ENCODE peak calls at places on chromosome 18, in seven cellular contexts. One of them, this sample, is unnamed.

GRCh38 chr18:51350081-51350480 is 152.6 kb upstream of the MEX3C start:
- DNase-seq in fibroblast of mammary gland: no peak
- DNase-seq in mucosa of descending colon: no peak
- DNase-seq in chondrocyte: no peak
- DNase-seq in brain microvascular endothelial cell: no peak
- DNase-seq in SK-N-SH: no peak
- DNase-seq in colonic mucosa: no peak
- DNase-seq in this sample: no peak

GRCh38 chr18:3585656-3586509 is 135.9 kb downstream of the TGIF1 start:
- DNase-seq in fibroblast of mammary gland: peak; percentile 89
- DNase-seq in mucosa of descending colon: peak; percentile 95
- DNase-seq in chondrocyte: no peak
- DNase-seq in brain microvascular endothelial cell: peak; percentile 77
- DNase-seq in SK-N-SH: peak; percentile 73
- DNase-seq in colonic mucosa: peak; percentile 92
- DNase-seq in this sample: peak; percentile 88

GRCh38 chr18:59379772-59380530 is 20.9 kb upstream of the LMAN1 start:
- DNase-seq in fibroblast of mammary gland: peak; percentile 81
- DNase-seq in mucosa of descending colon: no peak
- DNase-seq in chondrocyte: no peak
- DNase-seq in brain microvascular endothelial cell: no peak
- DNase-seq in SK-N-SH: no peak
- DNase-seq in colonic mucosa: no peak
- DNase-seq in this sample: no peak

GRCh38 chr18:37698508-37699035 is 133.0 kb upstream of the CELF4 start:
- DNase-seq in fibroblast of mammary gland: no peak
- DNase-seq in mucosa of descending colon: no peak
- DNase-seq in chondrocyte: no peak
- DNase-seq in brain microvascular endothelial cell: no peak
- DNase-seq in SK-N-SH: no peak
- DNase-seq in colonic mucosa: no peak
- DNase-seq in this sample: no peak

GRCh38 chr18:70331456-70332097 is 42.7 kb downstream of the SOCS6 start:
- DNase-seq in fibroblast of mammary gland: no peak
- DNase-seq in mucosa of descending colon: no peak
- DNase-seq in chondrocyte: no peak
- DNase-seq in brain microvascular endothelial cell: no peak
- DNase-seq in SK-N-SH: no peak
- DNase-seq in colonic mucosa: no peak
- DNase-seq in this sample: no peak

GRCh38 chr18:78622251-78622953 is 357.2 kb upstream of the SALL3 start:
- DNase-seq in fibroblast of mammary gland: no peak
- DNase-seq in mucosa of descending colon: no peak
- DNase-seq in chondrocyte: peak; percentile 42
- DNase-seq in brain microvascular endothelial cell: no peak
- DNase-seq in SK-N-SH: no peak
- DNase-seq in colonic mucosa: no peak
- DNase-seq in this sample: no peak

GRCh38 chr18:6747646-6748045 is 18.1 kb downstream of the ARHGAP28 start:
- DNase-seq in fibroblast of mammary gland: peak; percentile 99
- DNase-seq in mucosa of descending colon: no peak
- DNase-seq in chondrocyte: no peak
- DNase-seq in brain microvascular endothelial cell: peak; percentile 97
- DNase-seq in SK-N-SH: no peak
- DNase-seq in colonic mucosa: no peak
- DNase-seq in this sample: no peak

GRCh38 chr18:77422974-77423373 is 173.3 kb downstream of the GALR1 start:
- DNase-seq in fibroblast of mammary gland: peak; percentile 2
- DNase-seq in mucosa of descending colon: no peak
- DNase-seq in chondrocyte: no peak
- DNase-seq in brain microvascular endothelial cell: no peak
- DNase-seq in SK-N-SH: no peak
- DNase-seq in colonic mucosa: no peak
- DNase-seq in this sample: no peak

GRCh38 chr18:906416-907170 is 1.9 kb downstream of the ADCYAP1 start:
- DNase-seq in fibroblast of mammary gland: no peak
- DNase-seq in mucosa of descending colon: no peak
- DNase-seq in chondrocyte: no peak
- DNase-seq in brain microvascular endothelial cell: no peak
- DNase-seq in SK-N-SH: peak; percentile 23
- DNase-seq in colonic mucosa: no peak
- DNase-seq in this sample: peak; percentile 77

GRCh38 chr18:2480536-2480935 is 90.8 kb downstream of the METTL4 start:
- DNase-seq in fibroblast of mammary gland: no peak
- DNase-seq in mucosa of descending colon: no peak
- DNase-seq in chondrocyte: no peak
- DNase-seq in brain microvascular endothelial cell: no peak
- DNase-seq in SK-N-SH: no peak
- DNase-seq in colonic mucosa: no peak
- DNase-seq in this sample: no peak

GRCh38 chr18:36580874-36581750 is 247.7 kb downstream of the TPGS2 start:
- DNase-seq in fibroblast of mammary gland: peak; percentile 81
- DNase-seq in mucosa of descending colon: no peak
- DNase-seq in chondrocyte: no peak
- DNase-seq in brain microvascular endothelial cell: peak; percentile 43
- DNase-seq in SK-N-SH: peak; percentile 45
- DNase-seq in colonic mucosa: no peak
- DNase-seq in this sample: no peak

GRCh38 chr18:54228364-54228763 is 3.9 kb upstream of the MBD2 start:
- DNase-seq in fibroblast of mammary gland: no peak
- DNase-seq in mucosa of descending colon: no peak
- DNase-seq in chondrocyte: no peak
- DNase-seq in brain microvascular endothelial cell: no peak
- DNase-seq in SK-N-SH: no peak
- DNase-seq in colonic mucosa: no peak
- DNase-seq in this sample: no peak

GRCh38 chr18:54222922-54223567 is 1.4 kb downstream of the MBD2 start:
- DNase-seq in fibroblast of mammary gland: no peak
- DNase-seq in mucosa of descending colon: peak; percentile 30
- DNase-seq in chondrocyte: no peak
- DNase-seq in brain microvascular endothelial cell: no peak
- DNase-seq in SK-N-SH: no peak
- DNase-seq in colonic mucosa: peak; percentile 23
- DNase-seq in this sample: no peak

GRCh38 chr18:54220406-54220805 is 4.1 kb downstream of the MBD2 start:
- DNase-seq in fibroblast of mammary gland: no peak
- DNase-seq in mucosa of descending colon: no peak
- DNase-seq in chondrocyte: no peak
- DNase-seq in brain microvascular endothelial cell: no peak
- DNase-seq in SK-N-SH: no peak
- DNase-seq in colonic mucosa: no peak
- DNase-seq in this sample: no peak

GRCh38 chr18:54223568-54224241 is 764 bp downstream of the MBD2 start:
- DNase-seq in fibroblast of mammary gland: peak; percentile 97
- DNase-seq in mucosa of descending colon: peak; percentile 95
- DNase-seq in chondrocyte: no peak
- DNase-seq in brain microvascular endothelial cell: peak; percentile 90
- DNase-seq in SK-N-SH: peak; percentile 40
- DNase-seq in colonic mucosa: peak; percentile 87
- DNase-seq in this sample: peak; percentile 41

GRCh38 chr18:54224379-54225014 is at the start of gene MBD2:
- DNase-seq in fibroblast of mammary gland: peak; percentile 92
- DNase-seq in mucosa of descending colon: peak; percentile 96
- DNase-seq in chondrocyte: peak; percentile 97
- DNase-seq in brain microvascular endothelial cell: peak; percentile 88
- DNase-seq in SK-N-SH: peak; percentile 98
- DNase-seq in colonic mucosa: peak; percentile 96
- DNase-seq in this sample: peak; percentile 93
- TF ChIP-seq CTCF in fibroblast of mammary gland: peak; percentile 1
- TF ChIP-seq CTCF in mucosa of descending colon: no peak
- TF ChIP-seq CTCF in chondrocyte: peak; percentile 64
- TF ChIP-seq CTCF in brain microvascular endothelial cell: peak; percentile 31
- TF ChIP-seq CTCF in SK-N-SH: peak; percentile 38
- TF ChIP-seq CTCF in colonic mucosa: no peak
- TF ChIP-seq CTCF in this sample: no peak

GRCh38 chr18:74315464-74316256 is at the start of gene C18orf63:
- DNase-seq in fibroblast of mammary gland: no peak
- DNase-seq in mucosa of descending colon: no peak
- DNase-seq in chondrocyte: peak; percentile 83
- DNase-seq in brain microvascular endothelial cell: no peak
- DNase-seq in SK-N-SH: no peak
- DNase-seq in colonic mucosa: no peak
- DNase-seq in this sample: no peak

GRCh38 chr18:74311000-74311399 is 4.6 kb upstream of the C18orf63 start:
- DNase-seq in fibroblast of mammary gland: no peak
- DNase-seq in mucosa of descending colon: no peak
- DNase-seq in chondrocyte: no peak
- DNase-seq in brain microvascular endothelial cell: no peak
- DNase-seq in SK-N-SH: no peak
- DNase-seq in colonic mucosa: no peak
- DNase-seq in this sample: no peak

GRCh38 chr18:74314759-74315463 is 728 bp upstream of the C18orf63 start:
- DNase-seq in fibroblast of mammary gland: no peak
- DNase-seq in mucosa of descending colon: no peak
- DNase-seq in chondrocyte: no peak
- DNase-seq in brain microvascular endothelial cell: no peak
- DNase-seq in SK-N-SH: no peak
- DNase-seq in colonic mucosa: no peak
- DNase-seq in this sample: peak; percentile 32

DNA sequence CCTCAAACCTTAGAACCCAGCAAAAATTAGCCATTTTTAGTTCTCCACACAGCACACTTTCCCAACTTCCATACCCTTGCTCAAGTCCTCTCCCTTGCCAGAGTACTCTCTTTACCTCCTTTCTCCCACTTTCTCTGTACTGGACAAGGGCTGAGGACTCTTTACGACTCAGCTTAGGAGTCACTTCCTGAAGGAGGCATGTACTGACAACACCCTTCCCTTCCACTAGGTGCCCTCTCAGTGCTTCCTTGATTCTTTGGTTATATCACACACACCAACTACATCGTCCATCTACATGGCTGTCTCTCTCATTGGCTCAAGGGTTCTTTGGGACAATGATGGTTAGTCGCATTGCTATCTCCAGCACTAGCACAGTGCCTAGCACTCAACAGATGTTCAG is 5.2 kb upstream of the C18orf63 start:
- DNase-seq in fibroblast of mammary gland: peak; percentile 71
- DNase-seq in mucosa of descending colon: peak; percentile 46
- DNase-seq in chondrocyte: no peak
- DNase-seq in brain microvascular endothelial cell: peak; percentile 33
- DNase-seq in SK-N-SH: no peak
- DNase-seq in colonic mucosa: no peak
- DNase-seq in this sample: no peak
- TF ChIP-seq CTCF in fibroblast of mammary gland: peak; percentile 56
- TF ChIP-seq CTCF in mucosa of descending colon: no peak
- TF ChIP-seq CTCF in chondrocyte: peak; percentile 68
- TF ChIP-seq CTCF in brain microvascular endothelial cell: peak; percentile 74
- TF ChIP-seq CTCF in SK-N-SH: peak; percentile 43
- TF ChIP-seq CTCF in colonic mucosa: peak; percentile 30
- TF ChIP-seq CTCF in this sample: no peak

DNA sequence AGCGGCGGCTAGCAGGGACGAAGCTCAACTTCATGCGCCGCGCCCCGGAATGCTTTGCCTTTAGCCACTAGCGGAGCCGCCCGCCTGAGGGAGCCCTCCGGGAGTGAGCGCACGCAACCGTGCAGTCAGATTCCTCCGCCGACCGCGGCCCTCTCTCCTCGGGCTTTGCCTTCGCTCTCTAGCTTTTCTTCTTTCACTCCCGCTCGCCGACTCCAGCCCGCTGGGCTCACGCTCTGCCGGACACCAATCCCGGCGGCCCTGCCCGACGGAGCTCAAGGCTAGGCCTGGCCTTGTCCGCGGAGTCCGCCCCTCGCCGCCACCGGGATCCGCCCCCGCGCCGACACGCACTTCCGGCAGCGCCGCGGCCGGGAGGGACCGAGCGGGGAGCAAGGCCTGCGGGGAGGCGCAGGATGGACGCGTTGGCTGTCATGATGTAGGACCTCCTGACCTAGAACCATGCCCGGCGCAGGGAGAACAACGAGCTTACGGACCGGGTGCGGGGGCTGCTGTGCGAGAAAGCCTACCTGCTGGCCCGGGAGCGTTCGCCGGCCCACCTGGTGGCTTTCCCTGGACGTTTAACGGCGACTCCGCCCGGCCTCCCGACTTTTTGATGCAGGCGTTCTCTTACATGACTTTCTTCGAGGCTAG is 40.8 kb upstream of the AKAIN1 start:
- DNase-seq in fibroblast of mammary gland: peak; percentile 85
- DNase-seq in mucosa of descending colon: peak; percentile 90
- DNase-seq in chondrocyte: peak; percentile 94
- DNase-seq in brain microvascular endothelial cell: peak; percentile 74
- DNase-seq in SK-N-SH: peak; percentile 90
- DNase-seq in colonic mucosa: peak; percentile 88
- DNase-seq in this sample: peak; percentile 91
- TF ChIP-seq CTCF in fibroblast of mammary gland: no peak
- TF ChIP-seq CTCF in mucosa of descending colon: no peak
- TF ChIP-seq CTCF in chondrocyte: peak; percentile 64
- TF ChIP-seq CTCF in brain microvascular endothelial cell: peak; percentile 62
- TF ChIP-seq CTCF in SK-N-SH: no peak
- TF ChIP-seq CTCF in colonic mucosa: peak; percentile 40
- TF ChIP-seq CTCF in this sample: peak; percentile 39

GRCh38 chr18:27017901-27018500 is 152.5 kb upstream of the AQP4 start:
- DNase-seq in fibroblast of mammary gland: peak; percentile 2
- DNase-seq in mucosa of descending colon: no peak
- DNase-seq in chondrocyte: no peak
- DNase-seq in brain microvascular endothelial cell: no peak
- DNase-seq in SK-N-SH: peak; percentile 43
- DNase-seq in colonic mucosa: no peak
- DNase-seq in this sample: no peak
- TF ChIP-seq CTCF in fibroblast of mammary gland: peak; percentile 36
- TF ChIP-seq CTCF in mucosa of descending colon: no peak
- TF ChIP-seq CTCF in chondrocyte: peak; percentile 93
- TF ChIP-seq CTCF in brain microvascular endothelial cell: peak; percentile 65
- TF ChIP-seq CTCF in SK-N-SH: peak; percentile 68
- TF ChIP-seq CTCF in colonic mucosa: peak; percentile 27
- TF ChIP-seq CTCF in this sample: peak; percentile 71

DNA sequence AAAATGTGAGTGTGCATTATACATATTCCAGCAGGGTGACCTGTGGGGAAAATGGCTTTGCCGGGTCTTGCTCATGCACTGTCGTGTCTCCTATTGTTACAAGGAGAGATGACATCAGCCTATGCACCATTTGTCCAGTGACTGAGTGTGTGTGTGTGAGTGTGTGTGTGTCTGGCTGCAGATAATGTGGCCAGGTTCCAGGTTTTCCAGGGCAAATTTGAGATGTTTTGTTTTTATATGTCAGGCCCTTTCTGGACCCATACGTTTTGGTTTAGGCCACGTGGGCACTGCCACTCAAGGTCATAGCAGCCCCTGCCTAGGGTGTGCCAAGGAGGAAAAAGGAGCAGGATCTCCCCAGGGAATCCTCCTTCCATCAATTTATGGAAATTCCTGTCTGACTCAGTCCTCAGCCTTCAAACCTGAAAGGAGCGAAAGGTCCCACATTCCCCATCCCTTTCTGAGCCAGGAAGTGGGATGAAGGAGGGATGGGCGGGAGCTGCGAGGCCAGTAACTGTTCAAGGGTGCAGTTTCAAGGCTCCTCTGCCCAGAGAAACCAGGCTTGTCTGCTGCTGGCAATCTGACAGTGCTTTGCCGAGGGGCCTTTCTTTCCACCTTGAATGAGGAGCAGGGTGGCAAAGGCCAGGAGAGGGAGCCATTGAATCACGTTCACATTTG is 93.0 kb upstream of the SMAD2 start:
- DNase-seq in fibroblast of mammary gland: peak; percentile 75
- DNase-seq in mucosa of descending colon: peak; percentile 65
- DNase-seq in chondrocyte: no peak
- DNase-seq in brain microvascular endothelial cell: peak; percentile 54
- DNase-seq in SK-N-SH: peak; percentile 89
- DNase-seq in colonic mucosa: peak; percentile 62
- DNase-seq in this sample: peak; percentile 67
- TF ChIP-seq CTCF in fibroblast of mammary gland: peak; percentile 39
- TF ChIP-seq CTCF in mucosa of descending colon: no peak
- TF ChIP-seq CTCF in chondrocyte: peak; percentile 79
- TF ChIP-seq CTCF in brain microvascular endothelial cell: peak; percentile 64
- TF ChIP-seq CTCF in SK-N-SH: peak; percentile 64
- TF ChIP-seq CTCF in colonic mucosa: peak; percentile 26
- TF ChIP-seq CTCF in this sample: peak; percentile 24

This sample was measured in glutamatergic neuron.